ENCODE peak calls at places on chromosomes 16 and 17, in eight cellular contexts. A, L, O, Q, H, P, J and R are unnamed samples. For H3K4me1, the result is how much of the 10 kb centered on the place peaks cover.

GRCh38 chr17:40516581-40517285 is 15.3 kb upstream of the TNS4 start:
- DNase-seq in A (peak), L (no peak), O (peak), Q (peak), H (peak), P (no peak), J (no peak), R (no peak)

GRCh38 chr17:45139533-45139920 is 4.0 kb downstream of the ACBD4 start:
- DNase-seq in A (peak), L (no peak), O (no peak), Q (no peak), H (no peak), P (no peak), J (no peak), R (no peak)

GRCh38 chr17:77440571-77440981 is 299.8 kb downstream of the SEC14L1 start:
- DNase-seq in A (no peak), L (no peak), O (no peak), Q (no peak), H (no peak), P (no peak), J (no peak), R (no peak)

GRCh38 chr17:82400830-82401229 is 17.3 kb upstream of the HEXD start:
- DNase-seq in A (no peak), L (no peak), O (peak), Q (no peak), H (no peak), P (no peak), J (no peak), R (peak)

GRCh38 chr17:8965394-8966168 is at the start of gene PIK3R5:
- DNase-seq in A (peak), L (peak), O (peak), Q (no peak), H (no peak), P (peak), J (peak), R (peak)

GRCh38 chr17:78040561-78041400 is 82.3 kb downstream of the TNRC6C start:
- DNase-seq in A (peak), L (no peak), O (no peak), Q (peak), H (no peak), P (peak), J (no peak), R (peak)

GRCh38 chr17:41784207-41784744 is 2.2 kb downstream of the JUP start:
- DNase-seq in A (no peak), L (peak), O (no peak), Q (peak), H (peak), P (no peak), J (no peak), R (no peak)

GRCh38 chr17:27888945-27889344 is 4.2 kb downstream of the LYRM9 start:
- DNase-seq in A (no peak), L (peak), O (no peak), Q (no peak), H (peak), P (no peak), J (peak), R (no peak)

GRCh38 chr16:82655315-82655714 is 28.5 kb downstream of the CDH13 start:
- DNase-seq in A (no peak), L (no peak), O (peak), Q (no peak), H (peak), P (no peak), J (no peak), R (no peak)

GRCh38 chr17:13727441-13728171 is 125.9 kb upstream of the HS3ST3A1 start:
- DNase-seq in A (no peak), L (no peak), O (no peak), Q (no peak), H (peak), P (no peak), J (no peak), R (no peak)

GRCh38 chr17:6107791-6108190 is 37.6 kb downstream of the WSCD1 start:
- DNase-seq in A (no peak), L (no peak), O (no peak), Q (no peak), H (no peak), P (no peak), J (no peak), R (no peak)

GRCh38 chr16:16149710-16150116 is 73.6 kb downstream of the ABCC6 start:
- DNase-seq in A (no peak), L (no peak), O (no peak), Q (no peak), H (no peak), P (no peak), J (no peak), R (no peak)
- H3K4me1 ChIP-seq in A (under half), L (under half), O (under half), Q (under half), H (under half), P (under half), J (under half), R (under half)

GRCh38 chr16:24773771-24774427 is 44.4 kb downstream of the TNRC6A start:
- DNase-seq in A (no peak), L (no peak), O (no peak), Q (no peak), H (no peak), P (no peak), J (no peak), R (no peak)

GRCh38 chr16:24774510-24774909 is 45.1 kb downstream of the TNRC6A start:
- DNase-seq in A (no peak), L (no peak), O (no peak), Q (no peak), H (no peak), P (no peak), J (no peak), R (no peak)

GRCh38 chr16:24778676-24779075 is 49.2 kb downstream of the TNRC6A start:
- DNase-seq in A (no peak), L (no peak), O (no peak), Q (no peak), H (no peak), P (no peak), J (no peak), R (no peak)

GRCh38 chr16:24776486-24777220 is 47.2 kb downstream of the TNRC6A start:
- DNase-seq in A (no peak), L (no peak), O (no peak), Q (no peak), H (no peak), P (no peak), J (no peak), R (peak)

GRCh38 chr16:24775455-24775854 is 46.0 kb downstream of the TNRC6A start:
- DNase-seq in A (no peak), L (no peak), O (no peak), Q (no peak), H (peak), P (peak), J (no peak), R (peak)
- H3K4me1 ChIP-seq in A (under half), L (under half), O (under half), Q (under half), H (under half), P (under half), J (under half), R (under half)

GRCh38 chr17:17837966-17838962 is 1.5 kb upstream of the SREBF1 start:
- DNase-seq in A (no peak), L (no peak), O (no peak), Q (no peak), H (peak), P (peak), J (no peak), R (peak)
- H3K4me1 ChIP-seq in A (under half), L (half or more), O (half or more), Q (under half), H (under half), P (half or more), J (under half), R (half or more)

DNA sequence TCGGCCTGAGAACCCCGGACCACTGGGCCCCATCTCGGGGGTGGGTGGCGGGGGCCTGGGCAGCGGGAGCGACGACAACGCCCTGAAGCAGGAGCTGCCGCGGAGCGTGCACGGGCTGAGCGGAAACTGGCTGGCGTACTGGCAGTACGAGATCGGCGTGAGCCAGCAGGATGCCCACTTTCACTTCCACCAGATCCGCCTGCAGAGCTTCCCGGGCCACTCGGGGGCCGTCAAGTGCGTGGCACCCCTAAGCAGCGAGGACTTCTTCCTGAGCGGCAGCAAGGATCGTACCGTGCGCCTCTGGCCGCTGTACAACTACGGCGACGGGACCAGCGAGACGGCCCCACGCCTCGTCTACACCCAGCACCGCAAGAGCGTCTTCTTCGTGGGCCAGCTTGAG is 8.9 kb upstream of the SERPINF2 start:
- DNase-seq in A (no peak), L (no peak), O (no peak), Q (no peak), H (no peak), P (no peak), J (no peak), R (no peak)
- H3K4me1 ChIP-seq in A (under half), L (under half), O (under half), Q (under half), H (under half), P (half or more), J (under half), R (under half)

DNA sequence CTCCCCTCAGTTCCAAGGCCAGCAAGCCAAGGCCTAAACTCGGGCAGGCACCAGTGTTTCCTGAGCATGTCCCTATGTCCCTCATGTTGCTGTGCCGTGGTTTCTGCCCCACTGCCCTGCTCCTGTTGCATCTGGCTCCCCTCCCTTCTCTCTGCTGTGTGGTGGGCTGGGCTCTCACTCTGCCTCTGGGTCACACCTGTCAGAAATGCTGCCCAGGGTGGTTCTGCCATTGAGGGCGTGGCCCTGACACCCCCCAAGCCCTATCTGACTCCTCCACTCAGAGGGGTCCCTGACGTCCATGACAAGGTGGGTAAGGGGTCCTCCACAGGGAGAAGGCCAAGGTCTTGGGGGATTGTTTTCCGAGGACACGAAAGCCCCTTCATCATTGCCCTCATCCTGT is 9.2 kb upstream of the ITGA3 start:
- DNase-seq in A (peak), L (no peak), O (no peak), Q (no peak), H (no peak), P (no peak), J (no peak), R (peak)
- H3K4me1 ChIP-seq in A (under half), L (under half), O (under half), Q (under half), H (half or more), P (under half), J (under half), R (under half)

GRCh38 chr16:14398014-14398717 is 231.9 kb downstream of the PARN start:
- DNase-seq in A (no peak), L (no peak), O (no peak), Q (no peak), H (no peak), P (no peak), J (no peak), R (no peak)

GRCh38 chr16:14401839-14402115 is 228.3 kb downstream of the PARN start:
- DNase-seq in A (peak), L (no peak), O (no peak), Q (no peak), H (no peak), P (peak), J (no peak), R (peak)

GRCh38 chr16:14394834-14395233 is 235.2 kb downstream of the PARN start:
- DNase-seq in A (no peak), L (no peak), O (no peak), Q (no peak), H (no peak), P (no peak), J (no peak), R (no peak)

GRCh38 chr16:14400285-14400977 is 229.6 kb downstream of the PARN start:
- DNase-seq in A (no peak), L (no peak), O (no peak), Q (no peak), H (no peak), P (no peak), J (no peak), R (no peak)

DNA sequence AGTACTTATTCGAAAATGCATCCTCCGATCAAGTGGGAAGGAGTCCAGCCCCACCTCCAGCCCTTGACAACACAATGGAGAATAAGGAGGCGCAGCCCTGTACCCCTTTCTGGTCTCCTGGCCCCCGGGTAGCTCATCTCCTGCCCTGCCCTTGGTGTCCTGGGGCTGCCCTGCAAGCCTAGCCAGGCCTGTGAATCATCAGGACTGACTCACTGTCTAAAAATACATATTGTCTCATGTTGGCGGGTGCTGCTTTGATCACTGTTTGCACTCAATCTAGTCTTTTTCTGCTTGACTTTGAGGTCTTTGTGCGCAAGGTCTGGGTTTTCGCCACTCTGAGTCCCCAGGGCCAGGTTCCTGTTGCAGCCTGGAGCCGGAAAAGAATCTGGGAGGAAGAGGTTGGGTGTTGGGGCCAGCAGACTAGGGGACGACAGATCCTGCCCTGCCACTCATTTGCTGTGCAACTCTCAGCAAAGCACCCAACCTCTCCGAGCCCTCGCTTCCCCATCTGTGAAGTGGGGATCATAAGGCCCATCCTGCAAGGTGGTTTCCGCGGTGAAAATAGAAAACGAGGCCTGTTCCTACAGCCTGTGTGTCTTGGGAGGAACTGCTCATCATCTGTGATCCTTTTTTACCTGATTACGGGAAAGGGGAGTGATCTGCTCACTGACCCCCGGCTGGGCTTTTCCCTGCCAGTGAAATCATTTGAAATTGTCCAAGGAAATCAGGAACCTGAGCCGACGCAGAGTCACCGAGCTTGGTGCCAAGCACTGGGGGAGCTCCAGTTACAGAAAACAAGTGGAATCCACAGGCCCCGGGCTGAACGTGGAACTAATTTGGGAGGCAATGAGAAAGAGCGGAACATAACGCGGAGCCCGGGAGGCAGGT is 230.4 kb downstream of the PARN start:
- DNase-seq in A (peak), L (peak), O (no peak), Q (no peak), H (peak), P (no peak), J (no peak), R (peak)
- H3K4me1 ChIP-seq in A (under half), L (under half), O (under half), Q (under half), H (under half), P (under half), J (under half), R (under half)

GRCh38 chr16:57032931-57033330 is 43.6 kb downstream of the NLRC5 start:
- DNase-seq in A (no peak), L (no peak), O (no peak), Q (no peak), H (no peak), P (no peak), J (no peak), R (no peak)

GRCh38 chr16:57028086-57028485 is 38.7 kb downstream of the NLRC5 start:
- DNase-seq in A (peak), L (no peak), O (no peak), Q (no peak), H (no peak), P (no peak), J (peak), R (no peak)

GRCh38 chr16:57029161-57030160 is 40.1 kb downstream of the NLRC5 start:
- DNase-seq in A (peak), L (no peak), O (peak), Q (no peak), H (peak), P (no peak), J (no peak), R (no peak)

GRCh38 chr16:57032346-57032745 is 43.0 kb downstream of the NLRC5 start:
- DNase-seq in A (no peak), L (no peak), O (no peak), Q (no peak), H (no peak), P (no peak), J (no peak), R (no peak)

DNA sequence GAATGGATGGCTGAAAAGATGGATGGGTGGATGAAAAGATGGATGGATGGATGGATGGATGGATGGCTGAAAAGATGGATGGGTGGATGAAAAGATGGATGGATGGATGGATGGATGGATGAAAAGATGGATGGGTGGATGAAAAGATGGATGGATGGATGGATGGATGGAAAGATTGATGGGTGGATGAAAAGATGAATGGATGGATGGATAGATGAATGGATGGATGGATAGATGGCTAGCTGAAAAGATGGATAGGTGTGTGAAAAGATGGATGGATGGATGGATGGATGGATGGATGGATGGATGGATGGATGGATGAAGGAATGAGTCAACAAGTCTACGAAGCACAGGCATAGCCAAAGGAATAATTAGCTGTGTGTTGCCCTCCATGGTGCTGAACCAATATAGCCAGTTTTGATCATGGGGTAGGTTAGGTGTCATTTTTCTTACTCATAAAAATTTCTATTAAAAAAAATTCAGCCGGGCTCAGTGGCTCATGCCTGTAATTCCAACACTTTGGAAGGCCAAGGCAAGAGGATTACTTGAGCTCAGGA is 41.1 kb downstream of the NLRC5 start:
- DNase-seq in A (no peak), L (no peak), O (no peak), Q (no peak), H (no peak), P (no peak), J (no peak), R (no peak)
- H3K4me1 ChIP-seq in A (under half), L (under half), O (half or more), Q (under half), H (under half), P (under half), J (under half), R (under half)